ENCODE peak calls at places on chromosomes 7 and 10, in nine cellular contexts. O is SW 1271; R is fibroblast of the aortic adventitia; G is T-cell; Q is chondrocyte; H is OCI-LY7; A is NB4; I is brain microvascular endothelial cell; S is stimulated activated CD4-positive, alpha-beta T cell treated with anti-CD3 and anti-CD28 coated beads, Interleukin-2, amount 100 ng/mL, for 48 hours. F is an unnamed sample.

GRCh38 chr7:75987026-75987804 is 7.2 kb downstream of the TMEM120A start:
- DNase-seq in O (no peak), R (no peak), G (no peak), Q (no peak), H (no peak), A (no peak), I (no peak), S (no peak), F (no peak)

GRCh38 chr10:122139226-122139625 is 131.9 kb upstream of the BTBD16 start:
- DNase-seq in O (no peak), R (no peak), G (no peak), Q (no peak), H (no peak), A (no peak), I (no peak), S (no peak), F (no peak)

GRCh38 chr7:39761435-39761834 is 138.1 kb downstream of the RALA start:
- DNase-seq in O (no peak), R (no peak), G (no peak), Q (no peak), H (no peak), A (no peak), I (no peak), S (no peak), F (no peak)

GRCh38 chr10:106682175-106682574 is 482.3 kb downstream of the SORCS1 start:
- DNase-seq in O (no peak), R (peak), G (no peak), Q (no peak), H (no peak), A (no peak), I (no peak), S (no peak), F (peak)

GRCh38 chr10:77712207-77712606 is 74.6 kb upstream of the KCNMA1 start:
- DNase-seq in O (no peak), R (no peak), G (no peak), Q (no peak), H (no peak), A (no peak), I (no peak), S (no peak), F (no peak)

GRCh38 chr10:79050896-79051555 is 17.7 kb upstream of the ZMIZ1 start:
- DNase-seq in O (no peak), R (peak), G (no peak), Q (peak), H (no peak), A (no peak), I (no peak), S (no peak), F (peak)

GRCh38 chr10:49228677-49229076 is 40.5 kb upstream of the TMEM273 start:
- DNase-seq in O (no peak), R (no peak), G (no peak), Q (no peak), H (no peak), A (no peak), I (no peak), S (no peak), F (no peak)

GRCh38 chr10:86189891-86190290 is 176.7 kb downstream of the GRID1 start:
- DNase-seq in O (no peak), R (no peak), G (no peak), Q (no peak), H (no peak), A (no peak), I (no peak), S (no peak), F (no peak)

GRCh38 chr7:21945374-21946227 is at the start of gene CDCA7L:
- DNase-seq in O (peak), R (peak), G (peak), Q (no peak), H (peak), A (peak), I (peak), S (peak), F (peak)

GRCh38 chr10:79492256-79492655 is 20.1 kb upstream of the EIF5AL1 start:
- DNase-seq in O (no peak), R (no peak), G (no peak), Q (no peak), H (no peak), A (no peak), I (no peak), S (no peak), F (no peak)

GRCh38 chr7:40315277-40315676 is 180.5 kb downstream of the SUGCT start:
- DNase-seq in O (no peak), R (no peak), G (no peak), Q (no peak), H (no peak), A (no peak), I (no peak), S (no peak), F (no peak)

GRCh38 chr7:138417103-138417695 is 42.9 kb upstream of the TRIM24 start:
- DNase-seq in O (no peak), R (no peak), G (no peak), Q (no peak), H (no peak), A (no peak), I (no peak), S (no peak), F (no peak)

GRCh38 chr10:96285331-96285752 is 14.0 kb upstream of the BLNK start:
- DNase-seq in O (no peak), R (no peak), G (no peak), Q (no peak), H (peak), A (no peak), I (no peak), S (no peak), F (no peak)

GRCh38 chr7:114652041-114652440 is 237.4 kb downstream of the FOXP2 start:
- DNase-seq in O (no peak), R (no peak), G (no peak), Q (no peak), H (no peak), A (no peak), I (no peak), S (no peak), F (no peak)

GRCh38 chr7:148954766-148955165 is 70.7 kb upstream of the EZH2 start:
- DNase-seq in O (no peak), R (no peak), G (no peak), Q (peak), H (no peak), A (no peak), I (no peak), S (no peak), F (no peak)

GRCh38 chr10:44716470-44716869 is 194.7 kb upstream of the TMEM72 start:
- DNase-seq in O (no peak), R (no peak), G (no peak), Q (no peak), H (no peak), A (no peak), I (no peak), S (no peak), F (no peak)

GRCh38 chr7:105000190-105000589 is 13.8 kb upstream of the KMT2E start:
- DNase-seq in O (no peak), R (no peak), G (no peak), Q (no peak), H (no peak), A (no peak), I (no peak), S (no peak), F (no peak)

GRCh38 chr10:124763267-124763666 is 19.1 kb upstream of the FAM53B start:
- DNase-seq in O (no peak), R (peak), G (no peak), Q (no peak), H (no peak), A (no peak), I (peak), S (no peak), F (no peak)

GRCh38 chr7:44962483-44963251 is 16.1 kb downstream of the MYO1G start:
- DNase-seq in O (no peak), R (no peak), G (no peak), Q (peak), H (no peak), A (peak), I (no peak), S (no peak), F (peak)

GRCh38 chr7:15602236-15602635 is 40.4 kb upstream of the AGMO start:
- DNase-seq in O (no peak), R (peak), G (no peak), Q (no peak), H (no peak), A (no peak), I (peak), S (no peak), F (no peak)

GRCh38 chr7:11212080-11212711 is 238.5 kb downstream of the PHF14 start:
- DNase-seq in O (peak), R (peak), G (peak), Q (no peak), H (peak), A (peak), I (peak), S (peak), F (peak)

GRCh38 chr10:29386347-29386999 is 97.6 kb downstream of the LYZL1 start:
- DNase-seq in O (peak), R (peak), G (no peak), Q (no peak), H (peak), A (peak), I (no peak), S (peak), F (peak)

GRCh38 chr7:27579565-27579964 is 83.1 kb downstream of the HIBADH start:
- DNase-seq in O (no peak), R (no peak), G (no peak), Q (no peak), H (no peak), A (no peak), I (no peak), S (no peak), F (no peak)

GRCh38 chr10:132616170-132616994 is 78.8 kb downstream of the INPP5A start:
- DNase-seq in O (no peak), R (no peak), G (peak), Q (peak), H (no peak), A (no peak), I (no peak), S (peak), F (no peak)

GRCh38 chr7:51144178-51144577 is 172.4 kb downstream of the COBL start:
- DNase-seq in O (no peak), R (no peak), G (no peak), Q (no peak), H (no peak), A (no peak), I (no peak), S (no peak), F (no peak)

GRCh38 chr7:2864204-2864985 is 20.3 kb upstream of the GNA12 start:
- DNase-seq in O (no peak), R (no peak), G (no peak), Q (no peak), H (no peak), A (no peak), I (no peak), S (no peak), F (peak)

GRCh38 chr7:77331938-77332695 is 84.0 kb downstream of the GSAP start:
- DNase-seq in O (peak), R (peak), G (peak), Q (no peak), H (peak), A (peak), I (peak), S (peak), F (peak)

GRCh38 chr7:21086688-21087087 is 300.0 kb upstream of the SP8 start:
- DNase-seq in O (no peak), R (no peak), G (no peak), Q (no peak), H (no peak), A (no peak), I (no peak), S (no peak), F (no peak)

GRCh38 chr7:92988941-92989540 is 128.7 kb downstream of the SAMD9 start:
- DNase-seq in O (no peak), R (no peak), G (no peak), Q (no peak), H (no peak), A (no peak), I (no peak), S (no peak), F (no peak)

GRCh38 chr7:33425385-33425784 is 296.0 kb downstream of the BBS9 start:
- DNase-seq in O (no peak), R (no peak), G (no peak), Q (no peak), H (no peak), A (no peak), I (no peak), S (no peak), F (no peak)

GRCh38 chr7:80134536-80135305 is at the start of gene GNAI1:
- DNase-seq in O (peak), R (peak), G (no peak), Q (no peak), H (no peak), A (peak), I (peak), S (peak), F (peak)

GRCh38 chr7:27095050-27095896 is 527 bp downstream of the HOXA1 start:
- DNase-seq in O (peak), R (no peak), G (no peak), Q (no peak), H (peak), A (peak), I (no peak), S (no peak), F (no peak)

GRCh38 chr10:52954407-52954806 is 181.8 kb upstream of the MBL2 start:
- DNase-seq in O (no peak), R (no peak), G (no peak), Q (no peak), H (no peak), A (no peak), I (no peak), S (no peak), F (no peak)

GRCh38 chr7:127949670-127950069 is 81.6 kb downstream of the LRRC4 start:
- DNase-seq in O (no peak), R (no peak), G (no peak), Q (no peak), H (no peak), A (no peak), I (no peak), S (no peak), F (no peak)

GRCh38 chr7:12436126-12436525 is 32.5 kb upstream of the VWDE start:
- DNase-seq in O (no peak), R (no peak), G (no peak), Q (no peak), H (no peak), A (peak), I (no peak), S (no peak), F (no peak)

GRCh38 chr7:157954901-157955300 is 618.1 kb downstream of the DNAJB6 start:
- DNase-seq in O (no peak), R (no peak), G (no peak), Q (peak), H (no peak), A (no peak), I (no peak), S (no peak), F (no peak)

GRCh38 chr10:42872865-42873435 is 90.4 kb downstream of the BMS1 start:
- DNase-seq in O (no peak), R (no peak), G (no peak), Q (no peak), H (no peak), A (no peak), I (no peak), S (no peak), F (no peak)